ENCODE peak calls at places on chromosome 15, in four cellular contexts. One of them, this sample, is unnamed.

GRCh38 chr15:74193305-74193718 is 9.3 kb downstream of the STRA6 start:
- DNase-seq in activated CD4-positive, CD25-positive, alpha-beta regulatory T cell: no peak
- DNase-seq in GM23248: peak
- DNase-seq in K562: no peak
- DNase-seq in this sample: no peak

GRCh38 chr15:70535071-70535954 is 228.0 kb downstream of the UACA start:
- DNase-seq in activated CD4-positive, CD25-positive, alpha-beta regulatory T cell: no peak
- DNase-seq in GM23248: no peak
- DNase-seq in K562: no peak
- DNase-seq in this sample: no peak

GRCh38 chr15:67253517-67254237 is 784 bp downstream of the AAGAB start:
- DNase-seq in activated CD4-positive, CD25-positive, alpha-beta regulatory T cell: no peak
- DNase-seq in GM23248: peak
- DNase-seq in K562: peak
- DNase-seq in this sample: no peak

GRCh38 chr15:52113246-52113645 is 671 bp upstream of the BCL2L10 start:
- DNase-seq in activated CD4-positive, CD25-positive, alpha-beta regulatory T cell: no peak
- DNase-seq in GM23248: peak
- DNase-seq in K562: no peak
- DNase-seq in this sample: no peak

GRCh38 chr15:81296218-81296617 is 27.7 kb downstream of the STARD5 start:
- DNase-seq in activated CD4-positive, CD25-positive, alpha-beta regulatory T cell: no peak
- DNase-seq in GM23248: no peak
- DNase-seq in K562: no peak
- DNase-seq in this sample: no peak

GRCh38 chr15:92495468-92495867 is 101.8 kb downstream of the ST8SIA2 start:
- DNase-seq in activated CD4-positive, CD25-positive, alpha-beta regulatory T cell: no peak
- DNase-seq in GM23248: peak
- DNase-seq in K562: no peak
- DNase-seq in this sample: no peak

GRCh38 chr15:50909044-50909342 is 510 bp downstream of the AP4E1 start:
- DNase-seq in activated CD4-positive, CD25-positive, alpha-beta regulatory T cell: no peak
- DNase-seq in GM23248: no peak
- DNase-seq in K562: no peak
- DNase-seq in this sample: no peak

GRCh38 chr15:51816615-51817014 is 12.8 kb upstream of the TMOD3 start:
- DNase-seq in activated CD4-positive, CD25-positive, alpha-beta regulatory T cell: no peak
- DNase-seq in GM23248: no peak
- DNase-seq in K562: no peak
- DNase-seq in this sample: no peak

GRCh38 chr15:99029358-99029871 is 21.8 kb upstream of the PGPEP1L start:
- DNase-seq in activated CD4-positive, CD25-positive, alpha-beta regulatory T cell: no peak
- DNase-seq in GM23248: peak
- DNase-seq in K562: no peak
- DNase-seq in this sample: no peak

GRCh38 chr15:41281236-41281635 is 50.2 kb downstream of the CHP1 start:
- DNase-seq in activated CD4-positive, CD25-positive, alpha-beta regulatory T cell: no peak
- DNase-seq in GM23248: peak
- DNase-seq in K562: no peak
- DNase-seq in this sample: no peak